ENCODE peak calls at places on chromosome 13, in nine cellular contexts. K is T-helper 17 cell; R is fibroblast of pulmonary artery; A is activated naive CD8-positive, alpha-beta T cell treated with anti-CD3 and anti-CD28 coated beads for 36 hours; E is T-helper 2 cell; Q is type B pancreatic cell; B is tibial artery; O is activated CD4-positive, alpha-beta T cell treated with anti-CD3 and anti-CD28 coated beads, Interleukin-2, amount 50 U/mL, for 1 hour; J is stimulated activated CD4-positive, alpha-beta T cell treated with anti-CD3 and anti-CD28 coated beads, Interleukin-1b, Interleukin-23, amount 100 ng/mL, for 48 hours. H is an unnamed sample.

GRCh38 chr13:30339721-30340366 is 32.5 kb upstream of the KATNAL1 start:
- DNase-seq in K (no peak), R (peak; percentile 21), A (no peak), E (no peak), Q (no peak), B (no peak), O (no peak), J (no peak), H (no peak)

GRCh38 chr13:105196052-105196451 is 1339.4 kb downstream of the EFNB2 start:
- DNase-seq in K (no peak), R (peak; percentile 89), A (no peak), E (no peak), Q (no peak), B (no peak), O (no peak), J (no peak), H (peak; percentile 48)

GRCh38 chr13:30576528-30576927 is 41.2 kb upstream of the USPL1 start:
- DNase-seq in K (peak; percentile 16), R (peak; percentile 55), A (peak; percentile 30), E (peak; percentile 85), Q (no peak), B (no peak), O (peak; percentile 50), J (peak; percentile 51), H (peak; percentile 61)

GRCh38 chr13:94464771-94465170 is 14.7 kb downstream of the DCT start:
- DNase-seq in K (no peak), R (no peak), A (no peak), E (no peak), Q (no peak), B (no peak), O (no peak), J (peak; percentile 58), H (no peak)

GRCh38 chr13:73173160-73173905 is 114.5 kb downstream of the KLF5 start:
- DNase-seq in K (no peak), R (no peak), A (no peak), E (no peak), Q (no peak), B (no peak), O (no peak), J (no peak), H (no peak)

GRCh38 chr13:110525328-110526319 is 35.9 kb downstream of the RAB20 start:
- DNase-seq in K (no peak), R (no peak), A (peak; percentile 49), E (peak; percentile 20), Q (no peak), B (no peak), O (peak; percentile 3), J (no peak), H (no peak)

GRCh38 chr13:80894930-80895329 is 554.0 kb upstream of the SPRY2 start:
- DNase-seq in K (no peak), R (no peak), A (no peak), E (no peak), Q (no peak), B (no peak), O (no peak), J (no peak), H (no peak)

GRCh38 chr13:66922444-66922843 is 307.7 kb downstream of the PCDH9 start:
- DNase-seq in K (no peak), R (no peak), A (no peak), E (no peak), Q (no peak), B (no peak), O (no peak), J (no peak), H (no peak)

GRCh38 chr13:46184277-46184699 is 2.3 kb upstream of the LCP1 start:
- DNase-seq in K (peak; percentile 47), R (peak; percentile 19), A (peak; percentile 66), E (peak; percentile 93), Q (no peak), B (no peak), O (peak; percentile 74), J (peak; percentile 74), H (peak; percentile 80)

H was measured in A673.